ENCODE peak calls at places on chromosomes 13 and 19, in seven cellular contexts. O is GOT3, X is lower leg skin, M is H9, J is neural progenitor cell, T is MCF 10A, H is heart right ventricle. V is an unnamed sample.

GRCh38 chr19:2477141-2477710 is 1.3 kb downstream of the GADD45B start:
- DNase-seq in M (no peak), O (no peak), X (no peak), T (no peak), H (peak; percentile 61), J (peak; percentile 44), V (peak; percentile 52)

GRCh38 chr19:12484011-12484370 is 625 bp downstream of the ZNF709 start:
- DNase-seq in J (no peak), O (no peak), H (no peak), X (no peak), T (no peak), M (no peak), V (no peak)

GRCh38 chr13:41696163-41697003 is 239.0 kb downstream of the RGCC start:
- DNase-seq in J (no peak), M (no peak), O (no peak), T (peak; percentile 27), H (no peak), X (no peak), V (peak; percentile 8)

GRCh38 chr13:36059366-36059765 is 71.8 kb downstream of the DCLK1 start:
- DNase-seq in J (no peak), T (no peak), X (no peak), H (no peak), O (no peak), M (no peak), V (no peak)

GRCh38 chr19:9847087-9847671 is 12.1 kb downstream of the PIN1 start:
- DNase-seq in T (peak; percentile 80), X (peak; percentile 58), H (no peak), O (peak; percentile 63), M (peak; percentile 80), J (peak; percentile 56), V (peak; percentile 97)

GRCh38 chr13:97944396-97945029 is 9.0 kb upstream of the IPO5 start:
- DNase-seq in J (no peak), T (peak; percentile 23), O (no peak), H (no peak), X (no peak), M (no peak), V (no peak)

GRCh38 chr13:35475960-35476943 is at the start of gene MAB21L1:
- DNase-seq in J (peak; percentile 81), X (no peak), H (no peak), O (no peak), T (no peak), M (no peak), V (peak; percentile 58)

GRCh38 chr19:531009-531752 is 379 bp upstream of the CDC34 start:
- DNase-seq in J (peak; percentile 97), T (peak; percentile 83), X (no peak), O (peak; percentile 73), M (peak; percentile 89), H (peak; percentile 78), V (peak; percentile 100)

GRCh38 chr19:17340302-17340870 is 3.0 kb downstream of the GTPBP3 start:
- DNase-seq in M (peak; percentile 94), H (no peak), T (peak; percentile 56), J (peak; percentile 49), X (no peak), O (no peak), V (no peak)

GRCh38 chr19:33241530-33242101 is 16.0 kb upstream of the SLC7A10 start:
- DNase-seq in H (peak; percentile 29), T (peak; percentile 29), X (no peak), J (peak; percentile 55), O (no peak), M (no peak), V (no peak)

GRCh38 chr13:79662882-79663281 is 181.9 kb downstream of the NDFIP2 start:
- DNase-seq in H (no peak), O (no peak), J (no peak), M (no peak), X (no peak), T (no peak), V (no peak)

GRCh38 chr19:15587663-15588062 is 27.4 kb upstream of the CYP4F8 start:
- DNase-seq in H (no peak), J (no peak), M (no peak), X (peak; percentile 26), O (no peak), T (no peak), V (no peak)

GRCh38 chr19:13959141-13959961 is 7.0 kb downstream of the DCAF15 start:
- DNase-seq in H (no peak), O (no peak), X (no peak), J (no peak), T (no peak), M (peak; percentile 25), V (no peak)

GRCh38 chr19:49560358-49560900 is 19.9 kb downstream of the NOSIP start:
- DNase-seq in J (no peak), T (no peak), H (peak; percentile 45), O (no peak), X (peak; percentile 43), M (peak; percentile 60), V (no peak)

GRCh38 chr19:46639356-46640061 is 3.5 kb upstream of the GNG8 start:
- DNase-seq in X (no peak), M (no peak), J (peak; percentile 86), T (no peak), O (peak; percentile 19), H (peak; percentile 57), V (peak; percentile 77)

GRCh38 chr19:32404939-32405430 is 585 bp upstream of the DPY19L3 start:
- DNase-seq in O (no peak), X (peak; percentile 45), M (no peak), H (peak; percentile 47), T (peak; percentile 36), J (peak; percentile 84), V (peak; percentile 64)

GRCh38 chr19:47267350-47267759 is 7.3 kb upstream of the INAFM1 start:
- DNase-seq in X (no peak), O (no peak), T (no peak), M (no peak), J (no peak), H (no peak), V (no peak)

GRCh38 chr13:59230484-59231264 is 933.1 kb downstream of the DIAPH3 start:
- DNase-seq in O (no peak), T (no peak), J (no peak), X (no peak), H (no peak), M (no peak), V (no peak)

GRCh38 chr13:52651880-52652169 is 811 bp upstream of the SUGT1 start:
- DNase-seq in J (no peak), T (no peak), M (no peak), X (no peak), O (no peak), H (no peak), V (no peak)

GRCh38 chr19:1064661-1065605 is 2.0 kb upstream of the ARHGAP45 start:
- DNase-seq in T (peak; percentile 74), X (no peak), O (no peak), H (no peak), M (peak; percentile 81), J (peak; percentile 87), V (peak; percentile 87)

GRCh38 chr13:26562538-26562890 is 5.0 kb downstream of the WASF3 start:
- DNase-seq in X (no peak), T (no peak), M (no peak), O (no peak), H (no peak), J (no peak), V (no peak)

GRCh38 chr19:19615086-19615485 is 3.4 kb downstream of the PBX4 start:
- DNase-seq in M (no peak), H (no peak), J (no peak), O (no peak), X (no peak), T (peak; percentile 48), V (no peak)

GRCh38 chr19:48364564-48365363 is 597 bp downstream of the SYNGR4 start:
- DNase-seq in X (no peak), T (no peak), M (no peak), O (no peak), H (peak; percentile 16), J (no peak), V (no peak)

V was measured in AG08396.